ENCODE peak calls at places on chromosomes 1 and 21, in seven cellular contexts. E is body of pancreas, U is amniotic stem cell, Y is heart left ventricle, W is left cardiac atrium, O is WTC11, K is NT2/D1. R is an unnamed sample.

GRCh38 chr1:108877324-108877812 is 583 bp downstream of the GPSM2 start:
- DNase-seq in Y (no peak), O (no peak), U (no peak), E (no peak), K (no peak), W (no peak), R (no peak)

GRCh38 chr1:23530750-23531651 is at the start of gene E2F2:
- DNase-seq in K (no peak), E (peak), Y (peak), U (peak), O (peak), W (peak), R (peak)

GRCh38 chr1:107135466-107135865 is 5.4 kb upstream of the NTNG1 start:
- DNase-seq in Y (no peak), K (peak), O (peak), W (no peak), E (no peak), U (no peak), R (no peak)

GRCh38 chr1:226677121-226678020 is 61.7 kb downstream of the ITPKB start:
- DNase-seq in K (no peak), W (peak), Y (peak), U (peak), E (peak), O (no peak), R (peak)

GRCh38 chr1:221449801-221450470 is 292.0 kb downstream of the DUSP10 start:
- DNase-seq in U (no peak), Y (no peak), W (no peak), E (no peak), O (no peak), K (no peak), R (no peak)

GRCh38 chr1:22835920-22836319 is 125.3 kb downstream of the EPHB2 start:
- DNase-seq in W (no peak), E (no peak), K (no peak), Y (no peak), O (no peak), U (no peak), R (no peak)

GRCh38 chr1:155979525-155980343 is 1.4 kb upstream of the ARHGEF2 start:
- DNase-seq in K (no peak), O (no peak), W (peak), U (no peak), E (no peak), Y (peak), R (no peak)

GRCh38 chr1:119702384-119702783 is 9.3 kb upstream of the PHGDH start:
- DNase-seq in W (no peak), O (no peak), K (no peak), E (no peak), Y (no peak), U (no peak), R (no peak)

GRCh38 chr1:197732187-197732586 is 43.1 kb downstream of the DENND1B start:
- DNase-seq in Y (no peak), W (no peak), K (no peak), E (no peak), U (no peak), O (no peak), R (no peak)

GRCh38 chr1:78003070-78003751 is 1.5 kb upstream of the DNAJB4 start:
- DNase-seq in E (no peak), K (no peak), Y (no peak), W (no peak), O (no peak), U (no peak), R (no peak)

GRCh38 chr1:54377040-54377691 is 29.0 kb downstream of the SSBP3 start:
- DNase-seq in Y (peak), E (peak), U (no peak), K (no peak), W (no peak), O (no peak), R (no peak)

GRCh38 chr21:31099122-31099521 is 60.8 kb upstream of the KRTAP19-8 start:
- DNase-seq in E (no peak), W (no peak), Y (no peak), U (no peak), K (no peak), O (no peak), R (no peak)

GRCh38 chr1:234750922-234751595 is 141.1 kb upstream of the IRF2BP2 start:
- DNase-seq in E (peak), O (no peak), K (no peak), W (no peak), U (no peak), Y (no peak), R (no peak)

GRCh38 chr1:11804666-11805453 is 904 bp downstream of the MTHFR start:
- DNase-seq in U (no peak), Y (peak), O (no peak), W (peak), E (peak), K (no peak), R (peak)

GRCh38 chr1:47536646-47537118 is 98.8 kb downstream of the FOXD2 start:
- DNase-seq in W (no peak), U (no peak), K (no peak), O (no peak), E (no peak), Y (no peak), R (no peak)

GRCh38 chr1:106619827-106620134 is 436.7 kb upstream of the PRMT6 start:
- DNase-seq in W (no peak), O (no peak), U (no peak), E (no peak), Y (no peak), K (no peak), R (no peak)

GRCh38 chr1:53604291-53604919 is 134.6 kb downstream of the GLIS1 start:
- DNase-seq in W (no peak), Y (no peak), K (no peak), O (no peak), U (no peak), E (peak), R (no peak)

GRCh38 chr1:209190591-209191241 is 392.8 kb upstream of the CAMK1G start:
- DNase-seq in K (peak), W (peak), E (peak), U (peak), O (peak), Y (peak), R (peak)

GRCh38 chr21:39350094-39351006 is 1.5 kb upstream of the HMGN1 start:
- DNase-seq in U (no peak), K (no peak), W (no peak), E (no peak), Y (no peak), O (no peak), R (no peak)

GRCh38 chr21:44354775-44355771 is 1.7 kb downstream of the TRPM2 start:
- DNase-seq in U (no peak), W (no peak), Y (no peak), K (no peak), O (no peak), E (no peak), R (no peak)

GRCh38 chr1:31700468-31701136 is 3.2 kb downstream of the COL16A1 start:
- DNase-seq in W (no peak), U (no peak), O (no peak), K (no peak), E (no peak), Y (no peak), R (no peak)

GRCh38 chr1:244311784-244312532 is 139.8 kb downstream of the ADSS2 start:
- DNase-seq in W (no peak), Y (no peak), U (no peak), E (no peak), K (no peak), O (no peak), R (no peak)

GRCh38 chr1:21324368-21325137 is 34.3 kb upstream of the ECE1 start:
- DNase-seq in K (no peak), Y (peak), W (peak), O (no peak), E (peak), U (peak), R (peak)

GRCh38 chr1:161074676-161075368 is 5.1 kb upstream of the ARHGAP30 start:
- DNase-seq in W (no peak), Y (no peak), U (no peak), O (no peak), E (no peak), K (no peak), R (no peak)

GRCh38 chr1:2314803-2315710 is 76.3 kb downstream of the MORN1 start:
- DNase-seq in U (no peak), E (peak), Y (peak), O (peak), W (peak), K (no peak), R (peak)

GRCh38 chr1:205939690-205940330 is 3.4 kb downstream of the SLC26A9 start:
- DNase-seq in W (no peak), Y (no peak), K (peak), O (peak), E (peak), U (no peak), R (no peak)

GRCh38 chr1:208219659-208220282 is 24.4 kb downstream of the PLXNA2 start:
- DNase-seq in K (no peak), Y (peak), E (peak), W (peak), O (no peak), U (peak), R (peak)

GRCh38 chr1:177077734-177078489 is 86.6 kb downstream of the ASTN1 start:
- DNase-seq in W (no peak), K (no peak), U (no peak), O (no peak), Y (no peak), E (no peak), R (no peak)

GRCh38 chr1:229437443-229437842 is 3.5 kb upstream of the ACTA1 start:
- DNase-seq in K (no peak), U (no peak), Y (no peak), E (no peak), O (no peak), W (no peak), R (no peak)

GRCh38 chr1:245599413-245600174 is 444.8 kb downstream of the KIF26B start:
- DNase-seq in O (no peak), W (peak), E (no peak), Y (no peak), K (no peak), U (peak), R (peak)

GRCh38 chr1:93619507-93620168 is 62.0 kb downstream of the BCAR3 start:
- DNase-seq in E (no peak), K (no peak), U (no peak), Y (no peak), W (no peak), O (no peak), R (no peak)

R was measured in psoas muscle.